ENCODE peak calls at places on chromosomes 7 and 10, in six cellular contexts. Z is fibroblast of lung, C is PC-3, W is type B pancreatic cell, V is HFF-Myc, L is upper lobe of right lung. G is an unnamed sample.

GRCh38 chr7:143884276-143884977 is 17.5 kb downstream of the TCAF1 start:
- DNase-seq in Z (no peak), C (no peak), W (no peak), V (no peak), L (no peak), G (no peak)

GRCh38 chr7:138666385-138666784 is 34.8 kb downstream of the SVOPL start:
- DNase-seq in Z (no peak), C (no peak), W (no peak), V (no peak), L (no peak), G (no peak)

GRCh38 chr10:58400609-58401008 is 15.4 kb downstream of the TFAM start:
- DNase-seq in Z (peak; percentile 21), C (peak; percentile 81), W (no peak), V (no peak), L (no peak), G (no peak)

GRCh38 chr10:77946084-77946483 is 19.5 kb upstream of the DLG5 start:
- DNase-seq in Z (peak; percentile 32), C (peak; percentile 51), W (no peak), V (no peak), L (no peak), G (no peak)

GRCh38 chr7:9854605-9855004 is 1119.1 kb upstream of the PHF14 start:
- DNase-seq in Z (no peak), C (no peak), W (no peak), V (no peak), L (no peak), G (no peak)

GRCh38 chr7:144519900-144520299 is 116.4 kb upstream of the NOBOX start:
- DNase-seq in Z (no peak), C (no peak), W (no peak), V (no peak), L (no peak), G (no peak)

GRCh38 chr10:103181244-103181643 is 11.8 kb downstream of the NT5C2 start:
- DNase-seq in Z (no peak), C (no peak), W (no peak), V (no peak), L (no peak), G (no peak)

GRCh38 chr10:43843331-43844101 is 194.8 kb upstream of the ZNF32 start:
- DNase-seq in Z (peak; percentile 79), C (no peak), W (no peak), V (no peak), L (no peak), G (no peak)

GRCh38 chr10:96743988-96744585 is 23.8 kb upstream of the PIK3AP1 start:
- DNase-seq in Z (peak; percentile 6), C (no peak), W (no peak), V (no peak), L (no peak), G (no peak)

GRCh38 chr7:136400877-136401276 is 423.7 kb upstream of the MTPN start:
- DNase-seq in Z (no peak), C (no peak), W (no peak), V (no peak), L (no peak), G (no peak)

GRCh38 chr10:98489561-98490481 is 43.1 kb upstream of the HPS1 start:
- DNase-seq in Z (no peak), C (peak; percentile 80), W (no peak), V (no peak), L (no peak), G (no peak)

GRCh38 chr7:43625453-43625852 is 42.5 kb downstream of the STK17A start:
- DNase-seq in Z (no peak), C (no peak), W (no peak), V (no peak), L (no peak), G (no peak)

GRCh38 chr7:128800567-128800966 is 8.8 kb downstream of the CCDC136 start:
- DNase-seq in Z (no peak), C (no peak), W (no peak), V (no peak), L (no peak), G (no peak)

GRCh38 chr7:148953676-148954075 is 69.6 kb upstream of the EZH2 start:
- DNase-seq in Z (no peak), C (no peak), W (no peak), V (no peak), L (no peak), G (no peak)

GRCh38 chr10:23110722-23111660 is 15.6 kb downstream of the MSRB2 start:
- DNase-seq in Z (no peak), C (no peak), W (no peak), V (no peak), L (no peak), G (peak; percentile 18)

GRCh38 chr10:29377333-29377961 is 88.6 kb downstream of the LYZL1 start:
- DNase-seq in Z (peak; percentile 55), C (peak; percentile 33), W (no peak), V (no peak), L (no peak), G (no peak)

GRCh38 chr10:78623577-78624215 is 445.1 kb upstream of the ZMIZ1 start:
- DNase-seq in Z (peak; percentile 71), C (peak; percentile 99), W (no peak), V (peak; percentile 22), L (no peak), G (no peak)

GRCh38 chr10:96585726-96586418 is 940 bp downstream of the TM9SF3 start:
- DNase-seq in Z (peak; percentile 5), C (peak; percentile 6), W (no peak), V (no peak), L (no peak), G (no peak)

GRCh38 chr10:69647819-69648218 is 17.8 kb downstream of the FAM241B start:
- DNase-seq in Z (no peak), C (no peak), W (no peak), V (no peak), L (peak; percentile 20), G (no peak)

GRCh38 chr7:157515342-157516041 is 178.7 kb downstream of the DNAJB6 start:
- DNase-seq in Z (no peak), C (no peak), W (no peak), V (no peak), L (peak; percentile 45), G (no peak)

GRCh38 chr7:116236020-116236630 is 25.8 kb downstream of the TES start:
- DNase-seq in Z (peak; percentile 77), C (peak; percentile 70), W (no peak), V (no peak), L (no peak), G (peak; percentile 22)

GRCh38 chr7:106756071-106756470 is 95.1 kb upstream of the CCDC71L start:
- DNase-seq in Z (no peak), C (no peak), W (no peak), V (no peak), L (no peak), G (no peak)

GRCh38 chr10:110336111-110336721 is 31.5 kb upstream of the SMNDC1 start:
- DNase-seq in Z (peak; percentile 98), C (peak; percentile 89), W (no peak), V (peak; percentile 91), L (no peak), G (no peak)
- TF ChIP-seq CTCF in Z (peak; percentile 13), C (no peak), W (peak; percentile 34), V (peak; percentile 8), L (no peak), G (no peak)

GRCh38 chr7:2934211-2934731 is 90.2 kb upstream of the GNA12 start:
- DNase-seq in Z (peak; percentile 69), C (peak; percentile 64), W (no peak), V (no peak), L (peak; percentile 36), G (no peak)
- TF ChIP-seq CTCF in Z (no peak), C (no peak), W (no peak), V (no peak), L (no peak), G (no peak)

GRCh38 chr7:45979275-45980180 is 58.5 kb upstream of the IGFBP3 start:
- DNase-seq in Z (no peak), C (no peak), W (no peak), V (no peak), L (no peak), G (no peak)
- TF ChIP-seq CTCF in Z (no peak), C (no peak), W (no peak), V (no peak), L (no peak), G (no peak)

DNA sequence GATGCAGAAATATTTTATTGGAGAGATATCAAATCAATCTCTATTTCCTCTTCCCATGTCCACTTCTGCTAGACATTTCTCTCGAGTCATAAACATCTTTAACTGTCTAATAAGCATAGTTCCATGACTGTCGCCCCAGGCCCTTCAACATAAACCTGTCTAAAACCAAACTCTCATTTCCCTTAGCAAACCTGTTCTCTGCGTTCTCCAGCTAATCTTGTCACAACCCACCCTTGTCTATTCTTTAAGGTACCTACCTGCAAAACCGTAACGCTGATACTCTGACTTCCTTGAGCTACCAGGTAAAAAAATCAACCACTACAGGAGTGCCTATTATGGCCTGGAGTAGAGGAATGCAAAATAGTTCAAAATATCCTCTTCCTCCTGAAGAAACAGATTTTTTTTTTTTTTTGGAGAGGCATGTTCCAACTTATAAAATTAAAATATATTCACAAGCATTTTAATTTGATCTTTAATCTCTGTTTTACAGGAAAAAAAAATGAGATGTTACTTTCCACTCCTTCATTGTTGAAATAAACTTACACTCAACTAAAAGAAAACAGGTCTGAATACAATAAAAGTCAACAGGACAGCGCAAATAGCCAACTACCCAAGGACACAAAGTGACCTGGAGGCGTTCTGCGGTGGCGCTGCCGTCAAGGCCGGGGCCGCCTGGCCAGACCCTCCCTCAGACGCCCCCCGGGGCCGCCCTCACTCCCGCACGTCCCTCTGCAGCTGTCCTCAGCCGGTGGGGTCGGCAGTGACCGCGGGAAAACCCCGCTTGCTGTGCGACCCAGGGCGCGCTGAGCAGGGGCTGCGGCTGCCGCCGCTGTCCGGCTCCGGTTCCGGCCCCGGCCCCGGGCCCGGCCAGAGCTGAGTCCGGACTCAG is 765 bp downstream of the SLC25A40 start:
- DNase-seq in Z (peak; percentile 12), C (peak; percentile 9), W (peak; percentile 75), V (no peak), L (peak; percentile 70), G (peak; percentile 73)
- TF ChIP-seq CTCF in Z (no peak), C (no peak), W (no peak), V (no peak), L (no peak), G (no peak)

GRCh38 chr10:61465216-61465496 is 12.0 kb upstream of the TMEM26 start:
- DNase-seq in Z (no peak), C (no peak), W (no peak), V (no peak), L (no peak), G (no peak)
- TF ChIP-seq CTCF in Z (no peak), C (no peak), W (peak; percentile 58), V (no peak), L (no peak), G (no peak)

GRCh38 chr10:83682399-83682798 is 456.9 kb upstream of the GHITM start:
- DNase-seq in Z (no peak), C (no peak), W (no peak), V (no peak), L (no peak), G (no peak)

GRCh38 chr10:83678850-83679249 is 460.5 kb upstream of the GHITM start:
- DNase-seq in Z (no peak), C (no peak), W (no peak), V (no peak), L (no peak), G (no peak)

GRCh38 chr10:83680470-83680891 is 458.8 kb upstream of the GHITM start:
- DNase-seq in Z (no peak), C (no peak), W (no peak), V (no peak), L (no peak), G (no peak)

DNA sequence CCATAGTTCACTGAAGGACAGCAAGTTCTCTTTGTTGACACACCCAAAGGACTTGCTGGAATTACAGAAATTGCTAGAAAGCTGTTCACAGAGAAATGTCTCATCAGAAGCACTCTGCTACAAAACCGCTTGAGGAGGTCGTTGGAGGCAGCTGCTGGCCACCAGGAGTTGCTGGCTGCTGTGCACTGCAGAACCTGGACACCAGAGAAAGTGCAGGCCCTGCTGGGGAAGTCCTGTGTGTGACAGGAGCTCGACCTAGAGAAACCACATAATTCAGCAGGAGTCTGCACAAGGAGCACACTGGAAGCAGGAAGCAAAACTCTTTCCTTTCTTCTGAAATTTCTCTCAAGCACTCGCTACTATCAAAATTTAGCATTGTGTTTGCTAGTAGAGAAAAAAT is 461.5 kb upstream of the GHITM start:
- DNase-seq in Z (no peak), C (no peak), W (no peak), V (no peak), L (no peak), G (no peak)
- TF ChIP-seq CTCF in Z (no peak), C (no peak), W (no peak), V (no peak), L (no peak), G (no peak)